ENCODE peak calls at places on chromosomes 11 and 22, in five cellular contexts. U is SK-N-SH; S is CD8-positive, alpha-beta T cell; B is psoas muscle; E is HepG2. I is an unnamed sample.

GRCh38 chr11:12272821-12273617 is 104.4 kb upstream of the PARVA start:
- DNase-seq in U (no peak), E (peak; percentile 41), B (no peak), S (no peak), I (no peak)

GRCh38 chr11:57301711-57302423 is 22.9 kb downstream of the TNKS1BP1 start:
- DNase-seq in E (no peak), B (peak; percentile 50), S (no peak), U (peak; percentile 9), I (no peak)

GRCh38 chr11:132790466-132790865 is 741.8 kb downstream of the OPCML start:
- DNase-seq in B (no peak), E (no peak), U (no peak), S (no peak), I (no peak)

GRCh38 chr11:131491503-131491902 is 121.1 kb downstream of the NTM start:
- DNase-seq in E (no peak), U (no peak), B (no peak), S (no peak), I (no peak)

GRCh38 chr22:30867746-30868662 is 100.6 kb downstream of the MORC2 start:
- DNase-seq in B (peak; percentile 26), U (peak; percentile 45), E (no peak), S (no peak), I (no peak)

GRCh38 chr11:69014084-69014935 is 1.3 kb upstream of the MRGPRF start:
- DNase-seq in E (peak; percentile 13), U (peak; percentile 69), S (no peak), B (peak; percentile 67), I (no peak)

GRCh38 chr11:66495401-66495844 is 15.0 kb upstream of the BBS1 start:
- DNase-seq in S (no peak), B (peak; percentile 40), U (no peak), E (no peak), I (no peak)

GRCh38 chr11:118046051-118046963 is 30.6 kb upstream of the TMPRSS4 start:
- DNase-seq in S (peak; percentile 51), E (no peak), U (no peak), B (no peak), I (no peak)

GRCh38 chr11:94674005-94674491 is 94.1 kb upstream of the AMOTL1 start:
- DNase-seq in B (peak; percentile 88), U (no peak), S (no peak), E (no peak), I (peak; percentile 23)

GRCh38 chr11:71263391-71263790 is 11.0 kb upstream of the SHANK2 start:
- DNase-seq in E (no peak), U (no peak), B (no peak), S (no peak), I (no peak)

GRCh38 chr11:67400251-67400941 is 1.3 kb downstream of the PPP1CA start:
- DNase-seq in U (peak; percentile 86), B (no peak), S (no peak), E (no peak), I (no peak)

GRCh38 chr11:103528046-103528445 is 418.8 kb downstream of the DYNC2H1 start:
- DNase-seq in B (no peak), E (no peak), U (no peak), S (no peak), I (no peak)

GRCh38 chr11:44531636-44532035 is 33.8 kb upstream of the CD82 start:
- DNase-seq in U (no peak), E (no peak), S (no peak), B (no peak), I (no peak)

GRCh38 chr11:112400615-112401014 is 140.0 kb upstream of the PLET1 start:
- DNase-seq in E (no peak), U (no peak), B (no peak), S (no peak), I (no peak)

GRCh38 chr22:45640291-45640940 is 31.2 kb upstream of the ATXN10 start:
- DNase-seq in S (no peak), U (no peak), B (no peak), E (no peak), I (no peak)

GRCh38 chr11:43833657-43834073 is 47.0 kb upstream of the ALKBH3 start:
- DNase-seq in U (peak; percentile 35), E (peak; percentile 33), B (no peak), S (no peak), I (no peak)

GRCh38 chr11:33500865-33501479 is 199.7 kb downstream of the C11orf91 start:
- DNase-seq in U (no peak), E (peak; percentile 9), B (no peak), S (no peak), I (no peak)

GRCh38 chr11:76236092-76237026 is 30.1 kb upstream of the WNT11 start:
- DNase-seq in B (no peak), E (no peak), U (peak; percentile 84), S (peak; percentile 30), I (peak; percentile 73)

GRCh38 chr11:33652001-33652400 is 48.6 kb downstream of the C11orf91 start:
- DNase-seq in E (no peak), B (no peak), U (no peak), S (no peak), I (no peak)

GRCh38 chr22:46747646-46748045 is 9.6 kb upstream of the CERK start:
- DNase-seq in S (no peak), E (no peak), U (no peak), B (peak; percentile 80), I (no peak)

DNA sequence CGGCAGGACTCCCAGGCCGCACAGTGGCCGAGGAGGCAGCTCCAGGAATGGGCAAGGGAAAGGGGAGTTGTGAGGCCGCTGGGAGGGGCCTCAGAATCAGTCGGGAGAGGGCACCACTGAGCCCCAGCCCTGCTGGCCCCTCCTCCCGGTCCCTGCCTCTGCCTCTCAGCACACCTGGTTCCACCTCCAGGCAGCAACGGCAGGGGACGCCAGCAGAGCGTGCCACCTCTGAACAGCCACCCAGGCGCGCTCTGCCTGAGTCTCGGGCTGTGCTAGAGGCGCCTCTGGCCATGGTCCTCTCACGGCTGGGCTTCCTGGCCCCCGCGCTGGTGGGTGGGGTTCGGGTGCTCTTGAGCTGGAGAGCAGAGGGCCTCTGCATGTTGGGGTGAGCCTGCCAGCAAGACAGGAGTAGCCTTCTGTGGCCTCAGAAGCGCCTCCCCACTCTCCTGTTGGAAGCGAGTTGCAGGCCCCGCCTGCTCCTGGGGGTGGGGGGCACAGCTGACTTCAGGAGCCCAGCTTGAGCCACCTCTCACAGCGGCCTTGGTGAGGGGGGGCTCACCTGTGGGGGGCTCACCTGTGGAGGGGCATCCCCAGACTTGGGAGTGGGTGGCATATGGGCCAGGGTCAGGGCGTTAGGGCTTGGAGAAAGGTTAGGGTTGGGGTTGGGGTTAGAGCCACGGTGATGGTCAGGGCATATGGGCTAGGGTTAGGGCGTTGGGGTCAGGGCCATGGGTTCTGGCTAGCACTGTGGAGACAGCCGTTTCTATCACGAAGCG is 32.8 kb downstream of the MOB2 start:
- DNase-seq in U (no peak), E (peak; percentile 44), S (peak; percentile 18), B (no peak), I (no peak)
- H3K36me3 ChIP-seq in U (no peaks in the 10 kb centered on the region), E (no peaks in the 10 kb centered on the region), S (no peaks in the 10 kb centered on the region), B (no peaks in the 10 kb centered on the region), I (no peaks in the 10 kb centered on the region)

GRCh38 chr22:28815101-28815500 is 14.7 kb upstream of the XBP1 start:
- DNase-seq in U (no peak), B (no peak), E (no peak), S (no peak), I (no peak)

GRCh38 chr22:28808716-28809355 is 8.5 kb upstream of the XBP1 start:
- DNase-seq in B (no peak), U (no peak), S (no peak), E (peak; percentile 94), I (no peak)

GRCh38 chr22:28813772-28814518 is 13.6 kb upstream of the XBP1 start:
- DNase-seq in S (no peak), U (no peak), B (no peak), E (peak; percentile 99), I (no peak)

GRCh38 chr22:28812491-28812890 is 12.1 kb upstream of the XBP1 start:
- DNase-seq in E (no peak), B (no peak), S (no peak), U (no peak), I (no peak)

GRCh38 chr22:28810839-28811491 is 10.6 kb upstream of the XBP1 start:
- DNase-seq in E (peak; percentile 96), U (no peak), B (no peak), S (peak; percentile 51), I (no peak)
- H3K27ac ChIP-seq in E (peak overlapping the region; percentile 98), U (no peak overlapping the region), B (no peak overlapping the region), S (peak overlapping the region; percentile 14), I (no peak overlapping the region)

GRCh38 chr11:37110383-37110782 is 512.3 kb upstream of the RAG2 start:
- DNase-seq in E (no peak), U (no peak), B (no peak), S (no peak), I (no peak)

GRCh38 chr11:37105456-37105855 is 507.4 kb upstream of the RAG2 start:
- DNase-seq in E (no peak), S (no peak), B (no peak), U (no peak), I (no peak)

GRCh38 chr11:37108436-37109204 is 510.6 kb upstream of the RAG2 start:
- DNase-seq in E (no peak), U (no peak), B (no peak), S (no peak), I (no peak)

GRCh38 chr11:37109205-37109585 is 511.2 kb upstream of the RAG2 start:
- DNase-seq in E (no peak), S (no peak), U (no peak), B (no peak), I (no peak)

DNA sequence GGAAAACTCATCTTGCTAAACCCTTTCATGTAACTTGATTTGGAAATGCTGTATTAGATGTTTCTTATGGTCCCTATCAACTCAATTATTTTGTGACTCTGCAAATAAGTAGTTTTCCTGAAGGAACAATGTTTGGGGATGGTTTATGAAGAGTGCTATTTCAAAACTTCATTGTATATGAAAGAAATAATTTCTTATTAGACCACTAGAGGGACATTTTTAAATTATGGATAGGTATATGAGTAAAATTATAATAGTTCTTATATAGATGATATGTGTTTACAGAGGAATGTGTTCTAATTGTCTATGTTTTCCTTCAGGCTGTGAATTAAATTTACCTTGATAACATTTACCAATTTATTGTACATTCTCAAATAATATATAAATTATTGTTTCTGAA is 509.4 kb upstream of the RAG2 start:
- DNase-seq in S (no peak), U (no peak), E (no peak), B (no peak), I (no peak)
- TF ChIP-seq CTCF in S (no peak), U (peak; percentile 47), E (no peak), B (no peak), I (no peak)

GRCh38 chr22:29288837-29289236 is 17.6 kb upstream of the GAS2L1 start:
- DNase-seq in E (no peak), B (no peak), S (no peak), U (no peak), I (no peak)

GRCh38 chr22:29291215-29291614 is 15.2 kb upstream of the GAS2L1 start:
- DNase-seq in U (peak; percentile 30), S (no peak), E (no peak), B (no peak), I (no peak)

GRCh38 chr22:29284196-29284595 is 16.1 kb downstream of the EWSR1 start:
- DNase-seq in E (no peak), B (no peak), S (no peak), U (no peak), I (no peak)

GRCh38 chr22:29292379-29292778 is 14.1 kb upstream of the GAS2L1 start:
- DNase-seq in E (no peak), U (no peak), S (no peak), B (no peak), I (no peak)

DNA sequence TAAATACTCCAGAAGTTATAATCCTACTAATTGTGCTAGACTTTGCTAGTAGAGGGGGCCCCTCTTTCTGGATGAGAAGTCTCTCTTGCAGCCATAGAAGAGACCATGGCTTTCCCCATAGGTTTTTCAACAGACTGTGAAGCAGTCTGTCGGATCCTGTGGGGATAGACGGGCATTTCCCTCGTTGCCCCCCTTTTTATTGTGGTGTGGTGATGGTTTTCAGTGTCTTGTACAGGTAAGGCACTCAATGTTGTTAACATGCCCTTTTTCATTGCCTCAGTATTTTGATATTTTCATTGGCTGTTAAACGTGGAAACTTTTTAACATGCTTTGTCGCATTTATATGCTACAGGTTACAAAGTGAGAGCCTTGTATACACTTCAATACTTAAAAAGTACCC is 16.4 kb upstream of the GAS2L1 start:
- DNase-seq in E (no peak), U (no peak), S (no peak), B (no peak), I (no peak)
- H3K36me3 ChIP-seq in E (peaks cover 37% of the 10 kb centered on the region), U (peaks cover 98% of the 10 kb centered on the region), S (peaks cover 64% of the 10 kb centered on the region), B (peaks cover 100% of the 10 kb centered on the region), I (peaks cover 100% of the 10 kb centered on the region)

I was measured in right atrium auricular region.